ENCODE peak calls at places on chromosomes 2 and 18, in five cellular contexts. V is PC-3, O is NCI-H1105 treated with DMSO at 0.1 percent for 48 hours, F is left lobe of liver, U is breast epithelium. P is an unnamed sample.

GRCh38 chr2:68726608-68727367 is 7.8 kb upstream of the ARHGAP25 start:
- DNase-seq in V (peak; percentile 42), O (no peak), F (no peak), U (no peak), P (peak; percentile 42)

GRCh38 chr2:225173909-225174308 is 131.6 kb upstream of the DOCK10 start:
- DNase-seq in V (no peak), O (peak; percentile 49), F (no peak), U (no peak), P (no peak)

GRCh38 chr2:180555391-180555965 is 424.9 kb upstream of the UBE2E3 start:
- DNase-seq in V (no peak), O (no peak), F (no peak), U (no peak), P (no peak)

GRCh38 chr2:19911799-19912509 is 10.2 kb upstream of the TTC32 start:
- DNase-seq in V (peak; percentile 99), O (no peak), F (no peak), U (no peak), P (peak; percentile 57)

GRCh38 chr2:159110784-159111183 is 142.3 kb downstream of the TANC1 start:
- DNase-seq in V (no peak), O (no peak), F (no peak), U (no peak), P (no peak)

GRCh38 chr2:234694244-234695013 is 197.5 kb upstream of the ARL4C start:
- DNase-seq in V (peak; percentile 51), O (no peak), F (no peak), U (no peak), P (no peak)

GRCh38 chr2:119245076-119245840 is 21.6 kb downstream of the STEAP3 start:
- DNase-seq in V (no peak), O (no peak), F (no peak), U (no peak), P (no peak)

GRCh38 chr18:50847192-50847591 is 27.4 kb upstream of the MRO start:
- DNase-seq in V (no peak), O (no peak), F (no peak), U (no peak), P (no peak)

GRCh38 chr2:57510704-57511103 is 535.9 kb upstream of the VRK2 start:
- DNase-seq in V (no peak), O (no peak), F (no peak), U (no peak), P (no peak)

GRCh38 chr2:98039085-98039756 is 43.5 kb upstream of the TMEM131 start:
- DNase-seq in V (no peak), O (no peak), F (no peak), U (no peak), P (no peak)